ENCODE peak calls at places on chromosome 11, in seven cellular contexts. J, T, Q, C, A, L and N are unnamed samples.
A peak's percentile ranks its signal among the peaks of the same experiment; 100 is the strongest.

GRCh38 chr11:18748766-18749375 is 22.9 kb upstream of the IGSF22 start:
- DNase-seq in L (no peak), A (no peak), Q (no peak), T (no peak), J (no peak), C (no peak), N (no peak)

GRCh38 chr11:86749376-86749775 is 51.0 kb upstream of the PRSS23 start:
- DNase-seq in Q (no peak), J (no peak), A (no peak), C (no peak), T (no peak), L (no peak), N (no peak)

GRCh38 chr11:88310246-88310645 is 27.3 kb downstream of the CTSC start:
- DNase-seq in Q (no peak), C (no peak), A (no peak), L (no peak), T (no peak), J (no peak), N (no peak)

GRCh38 chr11:115912484-115912945 is 408.3 kb upstream of the CADM1 start:
- DNase-seq in J (peak; percentile 49), T (peak; percentile 48), A (no peak), Q (no peak), L (no peak), C (no peak), N (no peak)

GRCh38 chr11:107830915-107831540 is 27.6 kb downstream of the SLC35F2 start:
- DNase-seq in C (no peak), L (no peak), Q (no peak), A (no peak), J (no peak), T (no peak), N (no peak)

GRCh38 chr11:75261902-75262361 is 21.4 kb downstream of the TPBGL start:
- DNase-seq in A (no peak), J (no peak), C (no peak), Q (no peak), L (peak; percentile 52), T (no peak), N (no peak)

GRCh38 chr11:117562111-117562510 is 234.5 kb downstream of the CEP164 start:
- DNase-seq in T (no peak), L (no peak), Q (no peak), A (no peak), C (no peak), J (no peak), N (no peak)

GRCh38 chr11:106625566-106625965 is 392.7 kb downstream of the GUCY1A2 start:
- DNase-seq in L (no peak), Q (no peak), T (no peak), J (no peak), C (no peak), A (no peak), N (no peak)

GRCh38 chr11:19460718-19461405 is 220.1 kb upstream of the E2F8 start:
- DNase-seq in J (no peak), A (no peak), Q (peak; percentile 42), L (no peak), T (no peak), C (no peak), N (no peak)

GRCh38 chr11:65896009-65896999 is 3.9 kb downstream of the FOSL1 start:
- DNase-seq in A (no peak), Q (no peak), T (no peak), J (no peak), C (no peak), L (no peak), N (no peak)

GRCh38 chr11:129804012-129804411 is 11.6 kb upstream of the TMEM45B start:
- DNase-seq in T (no peak), L (no peak), Q (no peak), J (no peak), C (no peak), A (no peak), N (no peak)

GRCh38 chr11:45678962-45679361 is 13.5 kb upstream of the CHST1 start:
- DNase-seq in A (no peak), C (no peak), T (no peak), Q (no peak), L (peak; percentile 19), J (no peak), N (no peak)

GRCh38 chr11:64744544-64745218 is 739 bp upstream of the RASGRP2 start:
- DNase-seq in C (no peak), Q (no peak), A (no peak), L (no peak), J (no peak), T (no peak), N (peak; percentile 61)

GRCh38 chr11:128828350-128828749 is 38.7 kb downstream of the KCNJ1 start:
- DNase-seq in C (no peak), J (no peak), L (no peak), Q (no peak), T (no peak), A (no peak), N (no peak)

DNA sequence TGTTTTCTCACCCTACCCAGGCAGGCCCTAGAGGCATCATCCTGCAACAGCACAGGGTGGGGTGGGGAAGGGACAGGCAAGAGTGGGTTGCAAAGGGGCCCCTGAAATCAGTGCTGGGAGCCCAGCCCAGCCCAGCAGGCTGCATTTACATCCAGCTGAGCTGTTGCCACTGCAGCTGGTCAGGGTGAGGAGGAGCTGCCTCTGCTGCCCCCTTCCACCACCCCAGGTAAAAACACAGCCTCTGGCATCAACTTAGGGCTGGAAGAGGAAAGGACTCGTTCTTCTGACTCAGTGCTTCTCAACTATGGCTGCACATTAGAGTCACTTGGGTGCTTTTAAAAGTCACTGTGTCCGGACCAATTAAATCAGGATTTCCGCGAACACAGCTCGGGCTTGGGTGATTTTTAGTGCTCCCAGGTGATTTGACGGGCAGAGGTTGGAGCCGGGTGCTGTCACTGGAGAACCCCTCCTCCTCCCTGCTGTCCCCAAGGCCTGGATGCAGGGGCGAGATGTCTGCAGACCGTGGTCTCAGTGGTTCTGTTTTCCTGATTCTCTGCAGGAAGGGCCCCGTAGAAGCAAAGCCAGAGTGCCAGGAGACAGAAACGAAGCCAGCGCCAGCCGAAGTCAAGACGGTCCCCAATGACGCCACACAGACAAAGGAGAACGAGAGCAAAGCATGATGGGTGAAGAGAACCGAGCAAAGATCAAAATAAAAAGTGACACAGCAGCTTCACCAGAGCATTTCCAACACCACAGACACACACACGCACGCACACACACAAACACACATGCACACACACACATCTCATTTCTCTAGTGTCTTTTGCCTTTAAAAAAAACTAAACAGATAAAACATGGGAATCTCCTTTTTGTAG is 39.4 kb upstream of the TTC12 start:
- DNase-seq in Q (no peak), L (no peak), J (peak; percentile 37), C (no peak), A (no peak), T (no peak), N (no peak)
- TF ChIP-seq CTCF in Q (peak; percentile 34), L (no peak), J (peak; percentile 35), C (peak; percentile 37), A (no peak), T (no peak), N (no peak)

GRCh38 chr11:4991066-4991465 is 3.6 kb upstream of the OR51L1 start:
- DNase-seq in L (no peak), T (peak; percentile 8), Q (no peak), A (no peak), C (no peak), J (no peak), N (no peak)
- TF ChIP-seq CTCF in L (no peak), T (peak; percentile 24), Q (peak; percentile 31), A (no peak), C (no peak), J (peak; percentile 65), N (no peak)

GRCh38 chr11:76670475-76671235 is at the start of gene LRRC32:
- DNase-seq in T (peak; percentile 55), L (peak; percentile 77), C (no peak), A (no peak), J (peak; percentile 38), Q (peak; percentile 75), N (peak; percentile 73)
- TF ChIP-seq CTCF in T (peak; percentile 13), L (no peak), C (no peak), A (no peak), J (no peak), Q (peak; percentile 8), N (no peak)

DNA sequence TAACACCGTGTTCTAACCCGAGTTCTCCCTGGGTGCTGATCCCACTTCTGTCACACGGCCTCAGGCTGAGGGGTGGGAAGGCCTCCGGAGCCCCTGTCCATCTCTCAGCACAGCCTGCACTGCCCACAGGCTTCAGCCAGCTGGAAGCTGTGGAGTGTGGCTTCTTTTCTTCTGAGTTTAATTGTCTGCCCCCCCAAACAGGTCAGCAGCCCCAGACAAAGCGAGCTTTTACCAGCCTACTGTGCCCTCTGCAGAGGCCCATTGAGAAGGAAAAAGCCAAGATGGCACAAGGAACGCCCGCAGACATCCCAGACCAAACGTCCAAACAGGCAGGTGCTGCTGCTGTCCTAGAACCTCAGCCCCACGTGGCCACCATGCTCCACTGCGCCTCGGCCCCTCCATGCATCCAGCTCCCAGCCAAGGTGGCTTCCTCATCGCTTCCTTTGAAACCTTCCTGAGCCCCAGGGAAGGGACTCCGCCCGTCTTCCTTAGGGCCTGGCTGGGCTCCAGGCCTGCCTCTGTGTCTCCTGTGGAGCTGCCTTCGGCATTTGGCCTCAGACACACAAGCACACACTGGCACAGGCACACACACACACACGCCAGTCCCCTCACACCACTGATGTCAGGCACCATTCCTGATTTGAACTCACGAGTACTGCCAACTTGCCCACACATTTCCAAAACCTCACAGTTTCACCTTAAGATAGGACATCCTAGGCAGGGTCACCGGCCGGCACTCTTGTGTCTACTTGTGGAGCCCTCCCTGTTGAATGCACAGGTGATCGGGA is 1.7 kb downstream of the MOB2 start:
- DNase-seq in L (peak; percentile 78), T (no peak), Q (peak; percentile 33), A (no peak), C (no peak), J (no peak), N (no peak)
- TF ChIP-seq CTCF in L (no peak), T (no peak), Q (peak; percentile 25), A (no peak), C (no peak), J (no peak), N (no peak)

DNA sequence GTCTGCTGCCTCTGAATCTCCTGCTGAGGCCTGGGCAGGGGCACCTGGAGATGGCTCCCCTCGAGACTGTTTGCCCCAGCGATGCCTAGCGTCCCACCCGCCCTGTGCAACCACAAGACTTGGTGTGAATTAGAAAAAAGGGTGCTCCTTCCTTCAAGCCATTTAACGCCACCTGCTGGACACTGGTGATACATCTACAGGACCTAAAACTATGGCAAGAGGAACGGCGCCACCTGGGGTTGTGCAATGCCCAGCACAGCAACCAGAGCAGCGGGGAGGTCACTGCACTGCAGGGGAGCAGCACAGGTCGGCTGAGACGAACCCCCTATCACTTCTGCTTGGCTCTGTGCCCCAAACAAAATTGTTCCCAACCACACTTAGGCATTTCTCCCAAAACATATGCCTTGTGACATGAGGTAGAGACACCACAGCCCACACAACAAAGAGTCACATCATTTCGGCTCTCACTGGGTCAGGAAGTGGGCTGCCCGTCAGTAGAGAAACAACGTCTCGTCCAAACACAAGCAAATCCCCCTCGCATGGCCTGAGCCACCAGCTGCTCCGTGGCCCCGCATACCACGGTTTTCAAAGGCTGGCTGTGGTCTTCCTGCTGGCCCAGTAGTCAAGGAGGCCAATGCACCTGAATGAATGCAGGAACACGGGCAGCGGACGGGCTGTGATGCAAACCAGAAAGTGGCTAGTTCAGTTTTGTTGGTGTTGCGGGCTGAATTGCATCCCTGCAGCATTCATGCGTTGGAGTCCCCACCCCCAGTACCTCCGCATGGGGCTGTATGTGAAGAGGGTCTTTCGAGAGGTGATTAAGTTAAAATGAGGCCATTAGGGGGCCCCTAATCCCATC is 171.9 kb downstream of the SHANK2 start:
- DNase-seq in J (peak; percentile 85), C (peak; percentile 81), T (peak; percentile 82), L (peak; percentile 85), Q (peak; percentile 22), A (peak; percentile 32), N (peak; percentile 75)
- TF ChIP-seq CTCF in J (peak; percentile 95), C (peak; percentile 85), T (peak; percentile 65), L (peak; percentile 50), Q (peak; percentile 64), A (peak; percentile 76), N (peak; percentile 43)